ENCODE peak calls at places on chromosomes 16 and 17, in seven cellular contexts. E, D, J, H, Q, W and T are unnamed samples.

GRCh38 chr16:49575352-49576172 is 202.0 kb downstream of the C16orf78 start:
- DNase-seq in E (no peak), D (no peak), J (no peak), H (no peak), Q (no peak), W (peak), T (no peak)

GRCh38 chr16:764848-765487 is 4.4 kb downstream of the MSLN start:
- DNase-seq in E (no peak), D (no peak), J (no peak), H (no peak), Q (no peak), W (no peak), T (no peak)

GRCh38 chr17:78012428-78012827 is 53.9 kb downstream of the TNRC6C start:
- DNase-seq in E (no peak), D (no peak), J (no peak), H (no peak), Q (no peak), W (no peak), T (no peak)

GRCh38 chr17:15896834-15897233 is 48.1 kb upstream of the ADORA2B start:
- DNase-seq in E (no peak), D (no peak), J (no peak), H (no peak), Q (no peak), W (no peak), T (no peak)

GRCh38 chr16:7651803-7652570 is 319.3 kb downstream of the RBFOX1 start:
- DNase-seq in E (no peak), D (no peak), J (no peak), H (no peak), Q (no peak), W (no peak), T (no peak)

GRCh38 chr17:73566905-73567782 is 77.1 kb downstream of the SDK2 start:
- DNase-seq in E (no peak), D (no peak), J (no peak), H (no peak), Q (no peak), W (no peak), T (no peak)

GRCh38 chr17:73640691-73641090 is 3.6 kb downstream of the SDK2 start:
- DNase-seq in E (no peak), D (no peak), J (no peak), H (no peak), Q (no peak), W (no peak), T (no peak)

GRCh38 chr17:76918811-76919210 is 50.6 kb downstream of the MGAT5B start:
- DNase-seq in E (no peak), D (no peak), J (peak), H (no peak), Q (no peak), W (no peak), T (peak)

GRCh38 chr17:28518132-28518531 is 12.0 kb downstream of the FOXN1 start:
- DNase-seq in E (no peak), D (no peak), J (no peak), H (no peak), Q (no peak), W (no peak), T (no peak)

GRCh38 chr17:2335726-2336214 is 487 bp downstream of the TSR1 start:
- DNase-seq in E (no peak), D (no peak), J (no peak), H (no peak), Q (no peak), W (no peak), T (no peak)

GRCh38 chr17:35947156-35947585 is 3.7 kb upstream of the LYZL6 start:
- DNase-seq in E (peak), D (peak), J (no peak), H (peak), Q (no peak), W (no peak), T (peak)

GRCh38 chr16:46866286-46866685 is 17.9 kb upstream of the GPT2 start:
- DNase-seq in E (no peak), D (no peak), J (no peak), H (no peak), Q (no peak), W (no peak), T (no peak)

GRCh38 chr16:66996324-66996982 is 8.1 kb downstream of the CES4A start:
- DNase-seq in E (no peak), D (no peak), J (peak), H (no peak), Q (peak), W (peak), T (peak)

GRCh38 chr16:28893291-28893690 is 15.0 kb downstream of the ATP2A1 start:
- DNase-seq in E (no peak), D (no peak), J (no peak), H (no peak), Q (no peak), W (no peak), T (no peak)

GRCh38 chr17:17929655-17930380 is 42.4 kb downstream of the TOM1L2 start:
- DNase-seq in E (no peak), D (no peak), J (no peak), H (no peak), Q (no peak), W (no peak), T (no peak)

GRCh38 chr16:12584488-12585233 is 219.0 kb downstream of the CPPED1 start:
- DNase-seq in E (no peak), D (no peak), J (no peak), H (no peak), Q (no peak), W (no peak), T (peak)

GRCh38 chr16:7745321-7745720 is 412.7 kb downstream of the RBFOX1 start:
- DNase-seq in E (no peak), D (no peak), J (peak), H (no peak), Q (no peak), W (no peak), T (peak)

GRCh38 chr17:52419256-52419655 is 260.7 kb upstream of the CA10 start:
- DNase-seq in E (no peak), D (no peak), J (no peak), H (no peak), Q (no peak), W (no peak), T (no peak)

GRCh38 chr17:32933881-32934280 is 5.9 kb downstream of the TMEM98 start:
- DNase-seq in E (no peak), D (no peak), J (no peak), H (no peak), Q (no peak), W (no peak), T (no peak)

GRCh38 chr16:87965417-87965816 is 14.2 kb downstream of the BANP start:
- DNase-seq in E (no peak), D (no peak), J (no peak), H (no peak), Q (no peak), W (no peak), T (no peak)